ENCODE peak calls at places on chromosomes 13 and 19, in five cellular contexts. One of them, this sample, is unnamed.

GRCh38 chr19:18202759-18203407 is 959 bp downstream of the RAB3A start:
- DNase-seq in testis: peak; percentile 57
- DNase-seq in HFFc6: no peak
- DNase-seq in heart right ventricle: peak; percentile 42
- DNase-seq in bronchial epithelial cell: no peak
- DNase-seq in this sample: peak; percentile 34

GRCh38 chr13:31322025-31322424 is 122.2 kb downstream of the B3GLCT start:
- DNase-seq in testis: no peak
- DNase-seq in bronchial epithelial cell: peak; percentile 58
- DNase-seq in heart right ventricle: no peak
- DNase-seq in HFFc6: no peak
- DNase-seq in this sample: peak; percentile 59

GRCh38 chr19:41930926-41931592 is 2.8 kb upstream of the ERFL start:
- DNase-seq in HFFc6: no peak
- DNase-seq in heart right ventricle: no peak
- DNase-seq in bronchial epithelial cell: no peak
- DNase-seq in testis: no peak
- DNase-seq in this sample: no peak

GRCh38 chr19:49981603-49982593 is 20.9 kb upstream of the SIGLEC11 start:
- DNase-seq in HFFc6: no peak
- DNase-seq in heart right ventricle: no peak
- DNase-seq in bronchial epithelial cell: no peak
- DNase-seq in testis: no peak
- DNase-seq in this sample: no peak

GRCh38 chr19:47135156-47135555 is 4.5 kb downstream of the SAE1 start:
- DNase-seq in HFFc6: no peak
- DNase-seq in heart right ventricle: no peak
- DNase-seq in testis: no peak
- DNase-seq in bronchial epithelial cell: no peak
- DNase-seq in this sample: no peak

GRCh38 chr19:16118489-16119033 is 6.9 kb downstream of the RAB8A start:
- DNase-seq in heart right ventricle: no peak
- DNase-seq in bronchial epithelial cell: no peak
- DNase-seq in HFFc6: no peak
- DNase-seq in testis: no peak
- DNase-seq in this sample: no peak

GRCh38 chr19:8988204-8988603 is 22.0 kb downstream of the MUC16 start:
- DNase-seq in heart right ventricle: no peak
- DNase-seq in testis: peak; percentile 42
- DNase-seq in bronchial epithelial cell: no peak
- DNase-seq in HFFc6: no peak
- DNase-seq in this sample: peak; percentile 19

GRCh38 chr13:108214511-108215383 is 589 bp downstream of the LIG4 start:
- DNase-seq in bronchial epithelial cell: peak; percentile 26
- DNase-seq in testis: peak; percentile 40
- DNase-seq in HFFc6: no peak
- DNase-seq in heart right ventricle: peak; percentile 17
- DNase-seq in this sample: peak; percentile 18

GRCh38 chr19:24000656-24001055 is 86.0 kb downstream of the ZNF726 start:
- DNase-seq in heart right ventricle: no peak
- DNase-seq in testis: no peak
- DNase-seq in bronchial epithelial cell: peak; percentile 47
- DNase-seq in HFFc6: no peak
- DNase-seq in this sample: no peak

GRCh38 chr19:23992348-23992747 is 77.7 kb downstream of the ZNF726 start:
- DNase-seq in HFFc6: no peak
- DNase-seq in bronchial epithelial cell: no peak
- DNase-seq in heart right ventricle: no peak
- DNase-seq in testis: no peak
- DNase-seq in this sample: no peak

GRCh38 chr19:23999821-24000610 is 85.3 kb downstream of the ZNF726 start:
- DNase-seq in heart right ventricle: no peak
- DNase-seq in bronchial epithelial cell: peak; percentile 58
- DNase-seq in HFFc6: no peak
- DNase-seq in testis: no peak
- DNase-seq in this sample: no peak

GRCh38 chr19:23998568-23998967 is 83.9 kb downstream of the ZNF726 start:
- DNase-seq in bronchial epithelial cell: no peak
- DNase-seq in HFFc6: no peak
- DNase-seq in heart right ventricle: no peak
- DNase-seq in testis: no peak
- DNase-seq in this sample: no peak

DNA sequence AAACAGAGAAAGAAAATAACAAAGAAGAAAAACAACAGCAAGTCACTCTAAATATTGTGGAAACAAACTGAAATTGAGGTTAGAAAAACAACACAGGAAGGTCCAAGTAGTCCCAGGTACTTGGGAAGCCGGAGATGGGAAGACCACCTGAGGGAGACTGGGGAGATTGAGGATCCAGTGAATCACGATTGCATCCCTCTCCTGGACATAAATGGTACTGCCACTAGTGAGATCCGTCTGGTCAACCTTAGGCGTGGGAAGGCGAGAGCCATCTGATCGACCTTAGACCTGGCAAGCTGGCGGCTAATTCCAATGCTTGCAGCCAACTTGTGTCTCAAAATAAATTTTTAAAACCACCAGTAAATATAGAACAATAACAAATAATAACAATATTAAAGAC is 81.9 kb downstream of the ZNF726 start:
- DNase-seq in bronchial epithelial cell: no peak
- DNase-seq in HFFc6: no peak
- DNase-seq in testis: peak; percentile 17
- DNase-seq in heart right ventricle: no peak
- DNase-seq in this sample: peak; percentile 32
- TF ChIP-seq CTCF in bronchial epithelial cell: peak; percentile 24
- TF ChIP-seq CTCF in HFFc6: peak; percentile 69
- TF ChIP-seq CTCF in testis: no peak
- TF ChIP-seq CTCF in heart right ventricle: no peak
- TF ChIP-seq CTCF in this sample: peak; percentile 64

GRCh38 chr13:84894749-84895148 is 904.5 kb downstream of the SLITRK6 start:
- DNase-seq in HFFc6: no peak
- DNase-seq in heart right ventricle: no peak
- DNase-seq in testis: peak; percentile 37
- DNase-seq in bronchial epithelial cell: no peak
- DNase-seq in this sample: no peak

GRCh38 chr13:84896128-84896527 is 903.1 kb downstream of the SLITRK6 start:
- DNase-seq in HFFc6: peak; percentile 48
- DNase-seq in bronchial epithelial cell: peak; percentile 57
- DNase-seq in testis: peak; percentile 25
- DNase-seq in heart right ventricle: no peak
- DNase-seq in this sample: peak; percentile 52
- TF ChIP-seq CTCF in HFFc6: peak; percentile 87
- TF ChIP-seq CTCF in bronchial epithelial cell: peak; percentile 23
- TF ChIP-seq CTCF in testis: peak; percentile 49
- TF ChIP-seq CTCF in heart right ventricle: peak; percentile 63
- TF ChIP-seq CTCF in this sample: peak; percentile 69

GRCh38 chr19:35055715-35056179 is 14.2 kb downstream of the HPN start:
- DNase-seq in heart right ventricle: no peak
- DNase-seq in bronchial epithelial cell: peak; percentile 15
- DNase-seq in HFFc6: no peak
- DNase-seq in testis: no peak
- DNase-seq in this sample: no peak
- TF ChIP-seq CTCF in heart right ventricle: no peak
- TF ChIP-seq CTCF in bronchial epithelial cell: peak; percentile 52
- TF ChIP-seq CTCF in HFFc6: peak; percentile 31
- TF ChIP-seq CTCF in testis: no peak
- TF ChIP-seq CTCF in this sample: peak; percentile 27

DNA sequence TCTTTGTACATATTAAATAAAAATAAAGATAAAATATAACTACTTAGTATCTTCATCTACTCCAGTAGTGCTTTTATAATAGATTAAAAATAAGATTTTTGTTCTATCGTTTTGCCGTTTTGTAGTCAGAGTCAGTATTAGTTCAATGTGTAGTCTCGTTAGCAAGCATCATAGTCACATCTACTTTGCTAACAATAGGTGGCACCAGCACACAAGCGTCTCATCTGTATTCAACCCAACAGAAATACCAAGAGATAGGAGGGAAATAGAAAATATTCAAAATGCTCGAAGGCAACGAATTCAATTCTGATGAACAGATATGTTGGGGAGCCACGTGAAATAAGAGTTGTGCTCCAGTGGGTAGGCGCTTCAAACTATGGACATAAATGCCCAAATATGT is 21.4 kb upstream of the MICU2 start:
- DNase-seq in heart right ventricle: no peak
- DNase-seq in HFFc6: peak; percentile 38
- DNase-seq in testis: no peak
- DNase-seq in bronchial epithelial cell: peak; percentile 65
- DNase-seq in this sample: peak; percentile 31
- TF ChIP-seq CTCF in heart right ventricle: peak; percentile 48
- TF ChIP-seq CTCF in HFFc6: peak; percentile 66
- TF ChIP-seq CTCF in testis: no peak
- TF ChIP-seq CTCF in bronchial epithelial cell: peak; percentile 59
- TF ChIP-seq CTCF in this sample: peak; percentile 66

DNA sequence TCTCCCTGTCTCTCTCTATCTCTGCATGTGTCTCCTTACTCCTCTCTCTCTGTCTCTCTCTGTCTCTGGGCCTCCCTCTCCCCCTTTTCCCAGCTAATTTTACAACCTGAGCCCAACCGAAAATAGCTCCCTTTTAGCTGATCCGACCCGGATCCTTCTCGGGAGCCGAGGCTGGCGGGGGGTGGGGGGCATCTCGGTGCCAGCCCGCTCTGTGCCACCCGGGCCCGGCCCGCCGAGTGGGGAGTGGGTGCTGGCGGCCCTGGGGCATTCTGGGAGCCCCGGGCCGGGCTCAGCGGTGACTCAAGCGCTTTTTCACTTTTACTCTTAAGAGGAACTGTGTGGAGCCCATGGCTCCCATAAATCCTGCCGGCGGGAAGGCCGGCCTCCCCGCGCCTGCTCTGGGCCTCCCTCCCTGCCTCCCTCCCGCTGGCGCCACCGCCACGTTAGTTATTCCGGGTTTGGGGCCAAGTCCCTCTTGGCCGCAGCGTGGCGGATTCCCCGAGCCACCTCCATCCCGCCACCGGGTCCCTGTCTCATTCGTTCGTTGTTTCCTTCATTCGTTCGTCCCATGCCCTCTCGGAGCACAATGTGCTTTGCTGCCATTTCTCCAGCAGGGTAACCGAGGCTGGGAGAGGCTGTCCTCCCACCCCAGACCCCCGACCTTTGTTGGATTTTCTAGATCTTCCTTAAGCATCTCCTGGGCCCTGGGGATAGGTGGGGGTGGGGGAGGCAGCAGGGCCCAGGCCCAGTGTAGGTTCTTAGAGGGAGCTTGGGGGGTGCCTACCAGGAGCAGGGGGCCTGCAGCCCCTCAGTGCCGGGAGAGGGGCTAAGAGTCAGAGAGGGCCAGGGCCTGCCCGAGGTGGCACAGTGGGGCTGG is 3.2 kb downstream of the NFIC start:
- DNase-seq in testis: peak; percentile 61
- DNase-seq in heart right ventricle: peak; percentile 72
- DNase-seq in bronchial epithelial cell: no peak
- DNase-seq in HFFc6: peak; percentile 65
- DNase-seq in this sample: no peak
- TF ChIP-seq CTCF in testis: no peak
- TF ChIP-seq CTCF in heart right ventricle: no peak
- TF ChIP-seq CTCF in bronchial epithelial cell: no peak
- TF ChIP-seq CTCF in HFFc6: peak; percentile 52
- TF ChIP-seq CTCF in this sample: no peak

GRCh38 chr13:23086951-23087350 is 93.8 kb upstream of the SGCG start:
- DNase-seq in HFFc6: no peak
- DNase-seq in heart right ventricle: no peak
- DNase-seq in testis: no peak
- DNase-seq in bronchial epithelial cell: no peak
- DNase-seq in this sample: no peak

GRCh38 chr13:23081901-23082300 is 98.9 kb upstream of the SGCG start:
- DNase-seq in testis: no peak
- DNase-seq in bronchial epithelial cell: no peak
- DNase-seq in heart right ventricle: no peak
- DNase-seq in HFFc6: no peak
- DNase-seq in this sample: no peak

DNA sequence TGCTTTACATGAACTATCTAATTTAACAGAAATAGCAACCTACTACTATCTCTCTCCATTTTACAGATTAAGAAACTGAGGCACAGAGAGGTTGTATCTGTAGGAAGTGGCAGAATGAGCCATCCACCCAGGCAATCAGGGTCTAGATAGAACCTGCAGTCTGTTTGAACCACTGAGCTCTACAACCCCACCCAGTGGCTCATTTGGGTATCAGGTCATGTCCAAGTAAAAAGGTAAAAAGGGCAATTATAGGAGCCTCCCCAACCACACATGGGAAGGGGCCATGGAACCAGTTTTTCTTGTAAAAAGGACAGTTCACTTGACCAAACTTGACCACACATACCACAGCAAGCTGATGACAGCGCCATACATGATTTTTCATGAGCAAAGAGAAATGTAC is 92.9 kb upstream of the SGCG start:
- DNase-seq in heart right ventricle: no peak
- DNase-seq in HFFc6: peak; percentile 15
- DNase-seq in testis: peak; percentile 58
- DNase-seq in bronchial epithelial cell: peak; percentile 44
- DNase-seq in this sample: peak; percentile 42
- TF ChIP-seq CTCF in heart right ventricle: no peak
- TF ChIP-seq CTCF in HFFc6: peak; percentile 74
- TF ChIP-seq CTCF in testis: no peak
- TF ChIP-seq CTCF in bronchial epithelial cell: peak; percentile 66
- TF ChIP-seq CTCF in this sample: peak; percentile 60

GRCh38 chr13:59490651-59491050 is 673.1 kb downstream of the DIAPH3 start:
- DNase-seq in HFFc6: no peak
- DNase-seq in heart right ventricle: no peak
- DNase-seq in bronchial epithelial cell: peak; percentile 5
- DNase-seq in testis: no peak
- DNase-seq in this sample: no peak
- TF ChIP-seq CTCF in HFFc6: no peak
- TF ChIP-seq CTCF in heart right ventricle: no peak
- TF ChIP-seq CTCF in bronchial epithelial cell: no peak
- TF ChIP-seq CTCF in testis: no peak
- TF ChIP-seq CTCF in this sample: no peak

This sample was measured in BE2C.